ENCODE peak calls at places on chromosomes 5 and 9, in nine cellular contexts. D is upper lobe of right lung, J is HEK293T, Z is GM12891, K is AG09309, I is hypothalamus, P is 8988T, F is epithelial cell of esophagus, V is GM23338. O is an unnamed sample.

GRCh38 chr5:122129332-122129731 is at the start of gene ZNF474:
- DNase-seq in D (no peak), J (peak; percentile 22), Z (no peak), K (peak; percentile 93), I (peak; percentile 4), P (no peak), F (peak; percentile 93), V (peak; percentile 94), O (peak; percentile 98)

GRCh38 chr5:83341815-83342334 is 129.7 kb upstream of the VCAN start:
- DNase-seq in D (no peak), J (no peak), Z (no peak), K (no peak), I (no peak), P (no peak), F (no peak), V (no peak), O (no peak)

GRCh38 chr9:124412228-124412575 is 3.0 kb downstream of the PSMB7 start:
- DNase-seq in D (no peak), J (no peak), Z (no peak), K (no peak), I (no peak), P (no peak), F (peak; percentile 70), V (no peak), O (no peak)

GRCh38 chr9:79023134-79023577 is 548.6 kb upstream of the TLE4 start:
- DNase-seq in D (no peak), J (no peak), Z (no peak), K (peak; percentile 92), I (no peak), P (peak; percentile 19), F (peak; percentile 91), V (no peak), O (peak; percentile 81)

GRCh38 chr5:73061593-73061992 is 58.8 kb upstream of the TMEM171 start:
- DNase-seq in D (no peak), J (no peak), Z (no peak), K (no peak), I (no peak), P (no peak), F (no peak), V (no peak), O (no peak)

GRCh38 chr9:130171226-130172148 is 717 bp upstream of the NCS1 start:
- DNase-seq in D (no peak), J (no peak), Z (no peak), K (no peak), I (no peak), P (peak; percentile 50), F (no peak), V (peak; percentile 52), O (no peak)

GRCh38 chr9:132582786-132583583 is 579 bp downstream of the BARHL1 start:
- DNase-seq in D (no peak), J (no peak), Z (no peak), K (no peak), I (no peak), P (no peak), F (no peak), V (no peak), O (no peak)

GRCh38 chr9:127132921-127133647 is 10.6 kb upstream of the ANGPTL2 start:
- DNase-seq in D (peak; percentile 75), J (no peak), Z (no peak), K (no peak), I (peak; percentile 45), P (no peak), F (peak; percentile 37), V (peak; percentile 63), O (no peak)

GRCh38 chr5:180441577-180441976 is 52.6 kb upstream of the CNOT6 start:
- DNase-seq in D (peak; percentile 92), J (no peak), Z (no peak), K (peak; percentile 52), I (no peak), P (no peak), F (peak; percentile 38), V (peak; percentile 14), O (no peak)

GRCh38 chr9:136057236-136058151 is 37.6 kb downstream of the NACC2 start:
- DNase-seq in D (peak; percentile 44), J (no peak), Z (peak; percentile 28), K (no peak), I (no peak), P (no peak), F (no peak), V (peak; percentile 69), O (no peak)

GRCh38 chr9:104836767-104837166 is 72.8 kb downstream of the NIPSNAP3B start:
- DNase-seq in D (no peak), J (no peak), Z (no peak), K (no peak), I (no peak), P (no peak), F (no peak), V (no peak), O (no peak)

GRCh38 chr5:133147411-133147810 is 95.6 kb downstream of the HSPA4 start:
- DNase-seq in D (no peak), J (no peak), Z (no peak), K (no peak), I (peak; percentile 8), P (no peak), F (no peak), V (no peak), O (no peak)

GRCh38 chr5:73369283-73369682 is 79.3 kb downstream of the FOXD1 start:
- DNase-seq in D (no peak), J (no peak), Z (no peak), K (no peak), I (no peak), P (no peak), F (no peak), V (no peak), O (peak; percentile 25)

GRCh38 chr5:92309336-92309991 is 926.3 kb upstream of the ARRDC3 start:
- DNase-seq in D (no peak), J (peak; percentile 21), Z (no peak), K (peak; percentile 29), I (no peak), P (no peak), F (peak; percentile 36), V (peak; percentile 52), O (peak; percentile 28)

GRCh38 chr5:164600166-164600715 is 1094.8 kb downstream of the MAT2B start:
- DNase-seq in D (no peak), J (no peak), Z (no peak), K (no peak), I (no peak), P (no peak), F (peak; percentile 67), V (no peak), O (no peak)

GRCh38 chr9:4137234-4137633 is 162.6 kb downstream of the GLIS3 start:
- DNase-seq in D (no peak), J (no peak), Z (no peak), K (peak; percentile 92), I (no peak), P (no peak), F (peak; percentile 93), V (peak; percentile 44), O (peak; percentile 72)

GRCh38 chr9:112120471-112120925 is 54.6 kb downstream of the SUSD1 start:
- DNase-seq in D (no peak), J (no peak), Z (no peak), K (no peak), I (no peak), P (no peak), F (peak; percentile 69), V (peak; percentile 35), O (no peak)

GRCh38 chr5:81895312-81895711 is 76.5 kb upstream of the ATG10 start:
- DNase-seq in D (no peak), J (no peak), Z (no peak), K (no peak), I (no peak), P (no peak), F (peak; percentile 11), V (no peak), O (no peak)

GRCh38 chr5:63555874-63556273 is 406.4 kb downstream of the HTR1A start:
- DNase-seq in D (no peak), J (no peak), Z (no peak), K (no peak), I (no peak), P (no peak), F (peak; percentile 15), V (no peak), O (no peak)

GRCh38 chr9:89022902-89023301 is 31.6 kb downstream of the S1PR3 start:
- DNase-seq in D (no peak), J (no peak), Z (no peak), K (no peak), I (no peak), P (no peak), F (no peak), V (no peak), O (peak; percentile 43)

GRCh38 chr9:117374076-117374740 is 40.6 kb downstream of the ASTN2 start:
- DNase-seq in D (no peak), J (no peak), Z (no peak), K (no peak), I (no peak), P (no peak), F (no peak), V (no peak), O (no peak)

GRCh38 chr5:138336952-138337684 is 948 bp upstream of the FAM53C start:
- DNase-seq in D (peak; percentile 87), J (peak; percentile 74), Z (no peak), K (no peak), I (peak; percentile 83), P (peak; percentile 42), F (peak; percentile 78), V (peak; percentile 90), O (peak; percentile 43)

GRCh38 chr9:15501803-15502202 is 9.0 kb downstream of the PSIP1 start:
- DNase-seq in D (no peak), J (no peak), Z (no peak), K (no peak), I (no peak), P (no peak), F (no peak), V (no peak), O (no peak)

GRCh38 chr9:84759300-84759750 is 89.8 kb downstream of the NTRK2 start:
- DNase-seq in D (no peak), J (no peak), Z (no peak), K (no peak), I (no peak), P (no peak), F (peak; percentile 91), V (no peak), O (no peak)

GRCh38 chr9:112581469-112582176 is 95.0 kb downstream of the KIAA1958 start:
- DNase-seq in D (no peak), J (no peak), Z (no peak), K (no peak), I (no peak), P (no peak), F (no peak), V (no peak), O (no peak)

GRCh38 chr9:96501981-96502833 is 52.2 kb downstream of the HABP4 start:
- DNase-seq in D (no peak), J (no peak), Z (no peak), K (no peak), I (peak; percentile 59), P (no peak), F (no peak), V (no peak), O (no peak)

O was measured in GM04504.